ENCODE peak calls at places on chromosomes 7 and 10, in five cellular contexts. One of them, this sample, is unnamed.

GRCh38 chr7:44150466-44150832 is 9.3 kb upstream of the MYL7 start:
- DNase-seq in K562: no peak
- DNase-seq in HepG2: no peak
- DNase-seq in IMR-90: no peak
- DNase-seq in H1: no peak
- DNase-seq in this sample: no peak

GRCh38 chr7:115941703-115942268 is 88.8 kb downstream of the TFEC start:
- DNase-seq in HepG2: no peak
- DNase-seq in K562: no peak
- DNase-seq in IMR-90: peak; percentile 13
- DNase-seq in H1: no peak
- DNase-seq in this sample: no peak

GRCh38 chr7:132614428-132615076 is 38.3 kb upstream of the PLXNA4 start:
- DNase-seq in H1: peak; percentile 34
- DNase-seq in K562: no peak
- DNase-seq in IMR-90: no peak
- DNase-seq in HepG2: no peak
- DNase-seq in this sample: no peak

GRCh38 chr10:11509036-11509435 is 102.4 kb downstream of the USP6NL start:
- DNase-seq in H1: no peak
- DNase-seq in K562: no peak
- DNase-seq in HepG2: no peak
- DNase-seq in IMR-90: no peak
- DNase-seq in this sample: no peak

GRCh38 chr7:5635461-5636445 is 145.7 kb downstream of the RNF216 start:
- DNase-seq in H1: no peak
- DNase-seq in HepG2: peak; percentile 57
- DNase-seq in IMR-90: no peak
- DNase-seq in K562: no peak
- DNase-seq in this sample: no peak

GRCh38 chr7:98254951-98255610 is 3.0 kb upstream of the TECPR1 start:
- DNase-seq in H1: no peak
- DNase-seq in K562: no peak
- DNase-seq in IMR-90: no peak
- DNase-seq in HepG2: no peak
- DNase-seq in this sample: no peak

GRCh38 chr7:106012935-106013439 is 49.9 kb downstream of the CDHR3 start:
- DNase-seq in H1: no peak
- DNase-seq in IMR-90: peak; percentile 93
- DNase-seq in K562: no peak
- DNase-seq in HepG2: no peak
- DNase-seq in this sample: no peak

GRCh38 chr7:134460000-134460399 is 1.1 kb upstream of the AKR1B1 start:
- DNase-seq in IMR-90: peak; percentile 59
- DNase-seq in K562: no peak
- DNase-seq in H1: no peak
- DNase-seq in HepG2: no peak
- DNase-seq in this sample: peak; percentile 62

GRCh38 chr10:43273543-43273942 is 6.7 kb upstream of the RASGEF1A start:
- DNase-seq in K562: no peak
- DNase-seq in IMR-90: no peak
- DNase-seq in HepG2: no peak
- DNase-seq in H1: no peak
- DNase-seq in this sample: no peak

GRCh38 chr10:13518076-13518692 is 10.6 kb downstream of the BEND7 start:
- DNase-seq in HepG2: no peak
- DNase-seq in H1: no peak
- DNase-seq in K562: peak; percentile 32
- DNase-seq in IMR-90: peak; percentile 22
- DNase-seq in this sample: no peak

GRCh38 chr7:97971120-97971989 is 18.6 kb downstream of the OCM2 start:
- DNase-seq in H1: no peak
- DNase-seq in K562: peak; percentile 26
- DNase-seq in HepG2: peak; percentile 40
- DNase-seq in IMR-90: peak; percentile 13
- DNase-seq in this sample: peak; percentile 18

DNA sequence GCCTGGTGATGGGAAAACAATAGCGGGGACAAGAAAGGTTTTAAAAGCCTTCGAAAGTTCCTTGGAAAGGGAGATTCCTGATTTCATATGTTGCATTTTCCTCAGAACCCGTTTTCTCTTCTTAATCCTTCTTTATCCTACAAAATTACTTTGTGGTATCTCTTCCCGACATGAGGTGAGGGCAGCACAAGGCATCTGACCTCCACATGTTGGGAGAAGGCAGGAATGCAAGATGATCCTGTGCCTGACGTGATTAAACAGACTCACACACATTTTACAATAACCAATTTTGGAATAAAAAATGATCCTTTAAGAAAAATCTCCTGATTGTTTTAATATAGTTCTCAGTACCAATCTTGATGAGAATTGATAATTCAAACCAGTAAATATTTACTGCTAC is 153.3 kb upstream of the MKLN1 start:
- DNase-seq in K562: no peak
- DNase-seq in IMR-90: no peak
- DNase-seq in HepG2: no peak
- DNase-seq in H1: no peak
- DNase-seq in this sample: no peak
- TF ChIP-seq CEBPB in K562: no peak
- TF ChIP-seq CEBPB in IMR-90: no peak
- TF ChIP-seq CEBPB in HepG2: no peak
- TF ChIP-seq CEBPB in H1: no peak
- TF ChIP-seq CEBPB in this sample: no peak

GRCh38 chr7:8480466-8480865 is 47.1 kb downstream of the NXPH1 start:
- DNase-seq in IMR-90: no peak
- DNase-seq in K562: no peak
- DNase-seq in H1: no peak
- DNase-seq in HepG2: no peak
- DNase-seq in this sample: no peak
- TF ChIP-seq CEBPB in IMR-90: no peak
- TF ChIP-seq CEBPB in K562: no peak
- TF ChIP-seq CEBPB in H1: no peak
- TF ChIP-seq CEBPB in HepG2: no peak
- TF ChIP-seq CEBPB in this sample: no peak

GRCh38 chr10:131553121-131553520 is 241.6 kb upstream of the TCERG1L start:
- DNase-seq in H1: no peak
- DNase-seq in IMR-90: no peak
- DNase-seq in K562: no peak
- DNase-seq in HepG2: no peak
- DNase-seq in this sample: no peak

GRCh38 chr10:131556061-131556896 is 244.8 kb upstream of the TCERG1L start:
- DNase-seq in H1: no peak
- DNase-seq in HepG2: no peak
- DNase-seq in IMR-90: no peak
- DNase-seq in K562: no peak
- DNase-seq in this sample: no peak

GRCh38 chr10:131554821-131555220 is 243.3 kb upstream of the TCERG1L start:
- DNase-seq in H1: no peak
- DNase-seq in HepG2: no peak
- DNase-seq in K562: no peak
- DNase-seq in IMR-90: no peak
- DNase-seq in this sample: no peak

GRCh38 chr10:131555406-131555805 is 243.9 kb upstream of the TCERG1L start:
- DNase-seq in HepG2: no peak
- DNase-seq in K562: no peak
- DNase-seq in IMR-90: no peak
- DNase-seq in H1: no peak
- DNase-seq in this sample: no peak

DNA sequence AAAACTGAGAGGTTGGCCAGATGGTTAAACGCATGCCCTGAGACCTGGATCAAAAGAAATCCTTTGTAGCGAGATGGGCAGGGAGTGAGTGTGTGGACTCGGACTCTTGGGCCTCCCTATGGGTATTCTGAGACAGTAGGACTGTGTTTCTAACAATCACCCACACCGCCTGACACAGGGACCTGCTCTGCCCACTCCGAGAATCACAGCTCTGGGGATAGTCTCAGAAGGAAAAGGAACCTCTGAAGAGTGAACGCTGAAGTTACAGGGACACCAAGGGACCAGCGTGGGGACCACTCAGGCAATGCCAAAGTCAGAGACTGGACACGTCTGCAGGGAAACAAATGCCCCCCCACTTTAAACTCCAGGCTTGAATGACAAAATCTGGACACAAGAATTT is 242.1 kb upstream of the TCERG1L start:
- DNase-seq in IMR-90: no peak
- DNase-seq in H1: no peak
- DNase-seq in K562: no peak
- DNase-seq in HepG2: no peak
- DNase-seq in this sample: no peak
- TF ChIP-seq CEBPB in IMR-90: no peak
- TF ChIP-seq CEBPB in H1: no peak
- TF ChIP-seq CEBPB in K562: no peak
- TF ChIP-seq CEBPB in HepG2: no peak
- TF ChIP-seq CEBPB in this sample: no peak

GRCh38 chr10:15482168-15482567 is 111.1 kb upstream of the FAM171A1 start:
- DNase-seq in IMR-90: no peak
- DNase-seq in K562: no peak
- DNase-seq in HepG2: no peak
- DNase-seq in H1: no peak
- DNase-seq in this sample: no peak
- TF ChIP-seq CEBPB in IMR-90: no peak
- TF ChIP-seq CEBPB in K562: no peak
- TF ChIP-seq CEBPB in HepG2: no peak
- TF ChIP-seq CEBPB in H1: no peak
- TF ChIP-seq CEBPB in this sample: no peak

GRCh38 chr7:94222516-94222915 is 172.2 kb upstream of the COL1A2 start:
- DNase-seq in HepG2: no peak
- DNase-seq in K562: no peak
- DNase-seq in IMR-90: no peak
- DNase-seq in H1: no peak
- DNase-seq in this sample: no peak
- TF ChIP-seq CEBPB in HepG2: no peak
- TF ChIP-seq CEBPB in K562: no peak
- TF ChIP-seq CEBPB in IMR-90: peak; percentile 7
- TF ChIP-seq CEBPB in H1: no peak
- TF ChIP-seq CEBPB in this sample: no peak

DNA sequence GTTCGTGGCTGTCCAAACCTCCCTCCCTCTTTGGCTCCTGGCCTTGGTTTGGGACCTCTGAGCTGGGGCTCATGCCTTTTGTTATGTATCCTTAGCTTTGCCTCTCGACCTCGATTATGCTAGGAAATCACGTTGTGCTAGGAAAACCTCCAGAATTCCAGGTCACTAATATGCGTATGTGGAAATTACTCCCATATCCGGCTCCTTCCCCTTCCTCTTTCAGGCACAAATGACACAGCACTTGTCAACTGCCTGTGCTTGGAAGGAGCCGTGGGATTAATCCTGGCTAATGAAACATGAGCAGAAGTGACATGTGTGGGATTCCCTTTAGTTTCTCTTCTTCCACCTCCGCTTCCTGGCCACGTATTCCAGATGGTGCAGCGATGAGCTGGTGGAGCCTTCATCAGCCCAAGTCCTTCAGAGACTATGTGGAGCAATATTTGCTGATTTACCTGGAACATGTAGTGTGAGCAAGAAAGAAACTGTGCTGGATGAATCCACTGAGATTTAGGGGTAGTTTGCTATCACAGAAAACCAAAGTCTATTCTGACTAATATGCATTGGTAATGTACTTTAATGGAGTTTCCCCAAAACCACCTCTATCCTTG is 149.2 kb downstream of the REEP3 start:
- DNase-seq in HepG2: no peak
- DNase-seq in K562: no peak
- DNase-seq in IMR-90: no peak
- DNase-seq in H1: no peak
- DNase-seq in this sample: no peak
- TF ChIP-seq CEBPB in HepG2: no peak
- TF ChIP-seq CEBPB in K562: no peak
- TF ChIP-seq CEBPB in IMR-90: no peak
- TF ChIP-seq CEBPB in H1: no peak
- TF ChIP-seq CEBPB in this sample: no peak

GRCh38 chr7:152528612-152529011 is 92.8 kb upstream of the KMT2C start:
- DNase-seq in HepG2: no peak
- DNase-seq in H1: no peak
- DNase-seq in K562: no peak
- DNase-seq in IMR-90: no peak
- DNase-seq in this sample: no peak

GRCh38 chr7:152522551-152522950 is 86.7 kb upstream of the KMT2C start:
- DNase-seq in HepG2: no peak
- DNase-seq in IMR-90: no peak
- DNase-seq in K562: no peak
- DNase-seq in H1: no peak
- DNase-seq in this sample: no peak

GRCh38 chr7:152523916-152524315 is 88.1 kb upstream of the KMT2C start:
- DNase-seq in K562: no peak
- DNase-seq in HepG2: no peak
- DNase-seq in H1: no peak
- DNase-seq in IMR-90: no peak
- DNase-seq in this sample: no peak

GRCh38 chr7:152521420-152522337 is 85.9 kb upstream of the KMT2C start:
- DNase-seq in K562: no peak
- DNase-seq in IMR-90: no peak
- DNase-seq in HepG2: peak; percentile 21
- DNase-seq in H1: no peak
- DNase-seq in this sample: peak; percentile 56

DNA sequence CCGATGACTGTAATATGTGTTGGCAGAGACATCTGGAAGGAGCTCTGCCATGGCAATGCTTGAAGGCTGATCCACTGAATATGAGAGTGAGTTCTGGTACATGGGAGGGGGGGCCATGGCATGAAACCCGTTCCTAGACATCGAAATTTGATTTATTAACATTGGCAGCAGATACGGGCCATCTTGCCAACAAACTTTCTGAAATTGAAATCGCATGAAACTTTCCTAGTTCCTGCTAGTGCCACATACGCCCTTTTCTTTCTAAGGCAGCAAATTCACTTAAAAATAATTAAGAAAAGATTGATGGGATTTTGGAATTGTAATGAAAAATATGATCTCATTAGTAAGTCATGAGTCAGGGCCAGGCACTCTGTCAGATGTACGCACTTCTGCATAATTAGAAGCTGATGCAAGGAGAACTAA is 91.8 kb upstream of the KMT2C start:
- DNase-seq in HepG2: no peak
- DNase-seq in IMR-90: no peak
- DNase-seq in K562: no peak
- DNase-seq in H1: no peak
- DNase-seq in this sample: no peak
- TF ChIP-seq CEBPB in HepG2: no peak
- TF ChIP-seq CEBPB in IMR-90: no peak
- TF ChIP-seq CEBPB in K562: no peak
- TF ChIP-seq CEBPB in H1: no peak
- TF ChIP-seq CEBPB in this sample: no peak